ENCODE peak calls at places on chromosomes 13 and 19, in six cellular contexts. L, G, M, D, P and S are unnamed samples.

GRCh38 chr19:16118489-16119033 is 6.9 kb downstream of the RAB8A start:
- DNase-seq in P (no peak), G (peak), L (no peak), M (no peak), D (no peak), S (no peak)

GRCh38 chr19:58581227-58582141 is 8.3 kb upstream of the MZF1 start:
- DNase-seq in P (peak), M (peak), L (peak), D (peak), G (peak), S (peak)

GRCh38 chr19:51651216-51651846 is 4.7 kb upstream of the SIGLEC14 start:
- DNase-seq in D (no peak), P (no peak), M (no peak), G (peak), L (no peak), S (no peak)

GRCh38 chr13:40318366-40318765 is 348.1 kb downstream of the FOXO1 start:
- DNase-seq in P (no peak), G (peak), L (peak), M (peak), D (no peak), S (no peak)

GRCh38 chr19:18895828-18896341 is at the start of gene CERS1:
- DNase-seq in M (no peak), G (no peak), P (no peak), D (peak), L (peak), S (no peak)

GRCh38 chr13:60164490-60164889 is 762 bp upstream of the DIAPH3 start:
- DNase-seq in P (peak), M (no peak), G (no peak), D (peak), L (no peak), S (no peak)

GRCh38 chr19:44258835-44259413 is 762 bp upstream of the ZNF233 start:
- DNase-seq in L (no peak), G (no peak), M (no peak), P (no peak), D (no peak), S (no peak)

GRCh38 chr19:49338023-49338677 is 2.9 kb downstream of the CD37 start:
- DNase-seq in D (peak), P (no peak), M (no peak), L (no peak), G (no peak), S (no peak)

GRCh38 chr19:10353793-10354391 is 14.5 kb upstream of the ICAM3 start:
- DNase-seq in G (no peak), L (peak), P (peak), D (peak), M (no peak), S (peak)

GRCh38 chr19:48975947-48976847 is 11.1 kb downstream of the FTL start:
- DNase-seq in M (no peak), G (no peak), L (peak), D (peak), P (no peak), S (no peak)

GRCh38 chr13:94416454-94417080 is 62.9 kb downstream of the DCT start:
- DNase-seq in D (peak), P (peak), M (no peak), G (no peak), L (peak), S (peak)
- TF ChIP-seq CTCF in D (peak), P (peak), M (no peak), G (no peak), L (peak), S (peak)

DNA sequence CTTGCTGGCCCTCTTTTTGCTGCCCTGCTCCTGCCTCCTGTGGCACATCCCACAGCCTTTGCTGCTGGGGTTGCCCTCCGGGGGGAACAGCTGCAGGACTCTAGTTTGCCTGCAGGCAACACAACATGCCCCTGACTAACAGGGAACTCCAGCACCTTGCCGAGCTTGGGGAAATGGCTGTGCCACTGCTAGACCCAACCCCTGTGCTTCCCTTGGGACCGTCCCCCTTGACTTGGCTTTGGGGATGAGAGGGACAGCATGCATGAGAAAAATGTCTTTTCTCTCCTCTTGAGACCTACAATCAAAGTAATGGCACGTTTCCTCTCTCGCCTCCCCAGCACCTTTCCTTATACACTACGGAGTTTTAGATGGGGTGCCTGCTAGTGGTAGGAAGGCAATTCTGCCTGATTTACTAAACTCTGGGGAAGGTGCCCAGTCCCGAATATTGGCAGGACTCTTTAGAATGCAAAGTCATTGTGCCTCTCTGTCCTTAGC is 12.4 kb upstream of the VWA8 start:
- DNase-seq in G (no peak), M (no peak), P (no peak), L (no peak), D (peak), S (no peak)
- TF ChIP-seq CTCF in G (no peak), M (no peak), P (no peak), L (no peak), D (peak), S (no peak)

GRCh38 chr13:96003304-96003703 is 49.9 kb downstream of the UGGT2 start:
- DNase-seq in G (no peak), P (no peak), D (no peak), M (no peak), L (no peak), S (no peak)
- TF ChIP-seq CTCF in G (no peak), P (no peak), D (no peak), M (no peak), L (peak), S (peak)

GRCh38 chr13:46679369-46680180 is 117.4 kb downstream of the ESD start:
- DNase-seq in L (no peak), M (no peak), G (no peak), D (peak), P (peak), S (no peak)
- TF ChIP-seq CTCF in L (no peak), M (no peak), G (no peak), D (no peak), P (peak), S (no peak)

GRCh38 chr13:46124531-46124966 is 19.7 kb upstream of the CPB2 start:
- DNase-seq in P (no peak), D (no peak), G (peak), M (no peak), L (no peak), S (no peak)
- TF ChIP-seq CTCF in P (no peak), D (no peak), G (no peak), M (no peak), L (no peak), S (no peak)